ENCODE peak calls at places on chromosomes 4 and X, in four cellular contexts. F is IMR-90, B is H1, E is K562. C is an unnamed sample.

GRCh38 chrX:42096262-42096939 is 173.0 kb upstream of the CASK start:
- DNase-seq in F (peak), B (no peak), E (peak), C (peak)

GRCh38 chr4:46329118-46329976 is 60.6 kb downstream of the GABRA2 start:
- DNase-seq in F (peak), E (peak), B (peak), C (no peak)

GRCh38 chr4:75745192-75745591 is 20.8 kb downstream of the USO1 start:
- DNase-seq in B (no peak), E (peak), F (peak), C (no peak)

GRCh38 chr4:84279678-84280077 is 219.4 kb downstream of the NKX6-1 start:
- DNase-seq in E (no peak), F (no peak), B (no peak), C (no peak)

GRCh38 chr4:163816494-163816893 is 322.0 kb downstream of the TMA16 start:
- DNase-seq in F (no peak), B (no peak), E (no peak), C (no peak)

GRCh38 chr4:24063771-24064170 is 173.9 kb upstream of the PPARGC1A start:
- DNase-seq in B (no peak), F (no peak), E (no peak), C (no peak)

GRCh38 chr4:5112333-5112732 is 61.1 kb downstream of the STK32B start:
- DNase-seq in B (no peak), F (no peak), E (no peak), C (no peak)

GRCh38 chr4:37453361-37454262 is 209.1 kb downstream of the NWD2 start:
- DNase-seq in B (no peak), F (no peak), E (peak), C (no peak)

GRCh38 chr4:24519649-24520048 is 64.7 kb downstream of the DHX15 start:
- DNase-seq in E (no peak), F (peak), B (no peak), C (no peak)

GRCh38 chr4:128287159-128287870 is at the start of gene PGRMC2:
- DNase-seq in B (no peak), F (peak), E (peak), C (no peak)
- TF ChIP-seq CEBPB in B (no peak), F (no peak), E (no peak), C (no peak)

GRCh38 chr4:26093561-26093960 is 179.5 kb downstream of the SMIM20 start:
- DNase-seq in F (no peak), E (no peak), B (no peak), C (no peak)
- TF ChIP-seq CEBPB in F (no peak), E (no peak), B (no peak), C (no peak)

DNA sequence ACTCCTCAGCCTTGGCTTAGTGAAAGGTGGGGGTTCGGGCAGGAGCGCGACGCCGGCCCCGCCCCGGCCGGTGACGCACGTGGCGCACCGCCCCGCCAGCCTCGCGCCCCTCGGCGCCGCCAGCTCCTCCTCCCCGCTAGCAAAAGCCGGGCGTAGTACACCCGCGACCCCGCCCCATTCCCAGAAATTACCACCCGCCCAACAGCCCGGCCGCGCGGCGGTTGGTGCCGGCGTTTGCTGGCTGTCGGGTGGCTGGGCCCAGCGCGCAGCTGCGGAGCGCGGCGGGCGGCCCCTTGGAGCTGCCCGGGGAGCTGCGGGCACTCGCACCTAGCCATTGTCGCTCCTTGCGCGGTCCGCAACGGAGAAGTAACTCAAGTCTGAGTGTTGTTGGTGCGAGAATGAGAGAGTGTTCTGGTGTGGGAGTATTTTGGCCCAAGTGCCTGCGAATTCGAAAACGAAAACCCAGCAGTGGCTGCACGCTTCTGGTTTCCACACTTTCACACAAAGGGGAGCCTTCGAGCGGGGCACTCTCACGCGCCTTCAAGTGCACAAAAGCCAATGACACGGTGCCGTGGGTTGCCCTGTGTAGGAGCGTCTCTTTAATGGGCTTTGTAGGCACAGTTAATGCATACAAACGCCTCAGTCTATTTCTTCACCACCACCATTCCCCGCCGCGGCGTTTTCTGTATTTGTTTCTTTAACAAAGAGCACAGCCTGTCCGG is 1.0 kb upstream of the ELF2 start:
- DNase-seq in B (peak), F (peak), E (peak), C (peak)
- TF ChIP-seq CEBPB in B (no peak), F (no peak), E (no peak), C (no peak)

DNA sequence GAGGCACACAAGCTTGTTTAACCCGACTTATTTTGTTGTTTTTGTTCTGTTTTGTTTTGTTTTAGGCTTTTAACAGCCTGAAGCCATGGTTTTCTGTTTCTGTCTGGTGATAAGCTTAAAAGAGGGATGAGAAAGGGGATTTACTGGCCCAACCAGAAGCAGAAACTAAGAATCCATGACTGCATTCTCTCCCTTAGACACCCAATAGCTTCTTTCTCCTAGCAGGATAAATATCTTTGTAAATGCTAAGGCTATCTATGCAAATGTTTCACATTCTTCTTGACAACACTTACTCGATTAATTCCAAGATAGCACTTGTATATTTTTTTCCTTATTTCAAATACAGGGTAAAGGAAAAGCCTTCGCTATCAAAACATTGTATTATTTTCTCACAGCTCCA is 53.7 kb upstream of the SMAD1 start:
- DNase-seq in B (no peak), E (no peak), F (no peak), C (no peak)
- TF ChIP-seq CEBPB in B (no peak), E (no peak), F (no peak), C (no peak)

DNA sequence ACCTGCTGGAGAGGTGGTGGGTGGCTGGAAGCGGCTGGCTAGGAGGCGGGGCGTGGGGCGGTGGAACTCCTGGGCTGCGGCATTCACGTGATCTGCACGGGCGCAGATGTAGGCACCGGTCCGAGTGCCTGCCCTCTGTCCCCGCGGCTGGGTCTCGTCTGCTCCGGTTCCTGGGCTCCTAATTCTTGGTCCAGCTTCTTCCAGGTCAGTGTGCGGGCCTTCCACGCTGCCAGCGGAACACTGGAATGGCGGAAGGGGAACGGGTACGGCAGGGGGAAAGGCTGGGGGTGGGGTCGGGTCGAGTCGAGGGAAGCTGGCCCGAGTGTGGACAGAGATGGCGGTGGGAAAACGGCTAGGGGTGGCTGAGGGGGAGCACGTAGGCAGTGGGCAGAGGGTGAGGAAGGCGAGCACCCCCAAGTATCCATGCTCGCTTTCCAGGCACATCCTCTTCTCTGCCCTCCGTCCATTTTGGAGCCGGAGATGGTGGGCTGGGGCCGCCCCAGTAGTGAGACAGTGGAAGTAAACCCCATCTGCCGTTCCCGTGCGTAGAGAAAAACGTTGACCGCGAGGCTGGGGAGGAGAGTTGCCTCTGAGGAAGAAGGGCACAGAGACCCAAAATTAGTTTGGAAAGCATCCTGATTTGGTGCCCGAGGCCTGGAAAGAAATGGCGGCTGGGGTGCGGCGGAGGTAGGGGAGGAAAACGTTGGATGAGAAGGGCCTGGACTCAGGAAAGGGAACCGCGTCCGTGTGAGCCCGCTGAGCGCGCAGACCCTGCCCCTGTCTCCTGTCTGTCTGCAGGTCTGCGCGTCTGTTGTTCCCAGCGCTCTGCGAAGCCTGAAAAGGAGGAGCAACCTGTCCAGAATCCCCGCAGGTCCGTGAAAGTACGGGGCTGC is at the start of gene TCEAL4:
- DNase-seq in E (peak), F (no peak), B (no peak), C (no peak)
- TF ChIP-seq CEBPB in E (no peak), F (no peak), B (no peak), C (no peak)

GRCh38 chr4:180106122-180106521 is 2137.1 kb upstream of the TENM3 start:
- DNase-seq in B (no peak), F (peak), E (no peak), C (no peak)

GRCh38 chr4:180103794-180104193 is 2139.4 kb upstream of the TENM3 start:
- DNase-seq in B (no peak), E (no peak), F (no peak), C (no peak)

GRCh38 chr4:180106997-180107396 is 2136.2 kb upstream of the TENM3 start:
- DNase-seq in E (no peak), F (peak), B (no peak), C (no peak)

GRCh38 chr4:180101348-180102083 is 2141.7 kb upstream of the TENM3 start:
- DNase-seq in B (no peak), F (no peak), E (no peak), C (no peak)

GRCh38 chr4:180105362-180105761 is 2137.8 kb upstream of the TENM3 start:
- DNase-seq in F (no peak), B (no peak), E (no peak), C (no peak)
- TF ChIP-seq CEBPB in F (no peak), B (no peak), E (no peak), C (no peak)

GRCh38 chr4:113537183-113537977 is 224.2 kb downstream of the CAMK2D start:
- DNase-seq in B (no peak), E (no peak), F (no peak), C (no peak)

GRCh38 chr4:113541933-113542332 is 219.6 kb downstream of the CAMK2D start:
- DNase-seq in E (no peak), F (peak), B (no peak), C (no peak)

GRCh38 chr4:113539408-113539807 is 222.1 kb downstream of the CAMK2D start:
- DNase-seq in B (no peak), E (no peak), F (peak), C (peak)

GRCh38 chr4:113540859-113541258 is 220.7 kb downstream of the CAMK2D start:
- DNase-seq in F (peak), E (no peak), B (no peak), C (peak)
- TF ChIP-seq CEBPB in F (no peak), E (no peak), B (no peak), C (no peak)

DNA sequence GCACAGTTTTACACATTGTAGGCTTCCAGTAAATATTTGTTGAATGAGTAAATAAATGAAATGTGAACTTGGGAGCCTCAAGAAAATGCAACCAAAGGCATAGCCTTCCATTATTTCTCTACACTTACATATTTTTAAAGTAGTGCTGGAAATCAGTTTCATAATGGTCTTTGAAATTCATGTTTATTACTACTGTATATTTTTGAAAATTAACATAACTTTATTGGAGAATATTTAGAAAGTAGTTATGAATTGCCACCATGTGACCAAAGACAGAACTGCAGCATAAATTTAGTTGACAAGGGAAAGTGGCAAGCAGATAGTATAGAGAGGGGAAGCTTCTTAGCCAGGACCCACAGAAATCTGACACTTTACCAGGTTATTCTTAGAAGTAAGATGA is 6.4 kb downstream of the TCEAL8 start:
- DNase-seq in B (no peak), E (peak), F (peak), C (peak)
- TF ChIP-seq CEBPB in B (no peak), E (no peak), F (no peak), C (no peak)

C was measured in HCT116.